ENCODE peak calls at places on chromosome 12, in seven cellular contexts. One of them, this sample, is unnamed.

GRCh38 chr12:77995436-77996167 is 164.9 kb downstream of the NAV3 start:
- DNase-seq in left lung: no peak
- DNase-seq in heart right ventricle: no peak
- DNase-seq in astrocyte of the cerebellum: peak
- DNase-seq in fibroblast of the aortic adventitia: peak
- DNase-seq in upper lobe of right lung: no peak
- DNase-seq in GM23338: no peak
- DNase-seq in this sample: peak

GRCh38 chr12:4566474-4566873 is 4.5 kb downstream of the DYRK4 start:
- DNase-seq in left lung: no peak
- DNase-seq in heart right ventricle: no peak
- DNase-seq in astrocyte of the cerebellum: no peak
- DNase-seq in fibroblast of the aortic adventitia: no peak
- DNase-seq in upper lobe of right lung: no peak
- DNase-seq in GM23338: no peak
- DNase-seq in this sample: no peak

GRCh38 chr12:12786371-12786715 is 884 bp downstream of the APOLD1 start:
- DNase-seq in left lung: no peak
- DNase-seq in heart right ventricle: no peak
- DNase-seq in astrocyte of the cerebellum: no peak
- DNase-seq in fibroblast of the aortic adventitia: peak
- DNase-seq in upper lobe of right lung: no peak
- DNase-seq in GM23338: no peak
- DNase-seq in this sample: no peak

GRCh38 chr12:108788076-108788782 is 56.9 kb upstream of the CORO1C start:
- DNase-seq in left lung: no peak
- DNase-seq in heart right ventricle: peak
- DNase-seq in astrocyte of the cerebellum: no peak
- DNase-seq in fibroblast of the aortic adventitia: peak
- DNase-seq in upper lobe of right lung: no peak
- DNase-seq in GM23338: no peak
- DNase-seq in this sample: no peak

GRCh38 chr12:34395056-34396005 is 373.0 kb downstream of the ALG10 start:
- DNase-seq in left lung: peak
- DNase-seq in heart right ventricle: peak
- DNase-seq in astrocyte of the cerebellum: no peak
- DNase-seq in fibroblast of the aortic adventitia: no peak
- DNase-seq in upper lobe of right lung: peak
- DNase-seq in GM23338: no peak
- DNase-seq in this sample: no peak

GRCh38 chr12:47811070-47811391 is 8.7 kb downstream of the HDAC7 start:
- DNase-seq in left lung: no peak
- DNase-seq in heart right ventricle: no peak
- DNase-seq in astrocyte of the cerebellum: no peak
- DNase-seq in fibroblast of the aortic adventitia: no peak
- DNase-seq in upper lobe of right lung: no peak
- DNase-seq in GM23338: peak
- DNase-seq in this sample: no peak

GRCh38 chr12:24896171-24896570 is 52.7 kb downstream of the BCAT1 start:
- DNase-seq in left lung: no peak
- DNase-seq in heart right ventricle: no peak
- DNase-seq in astrocyte of the cerebellum: no peak
- DNase-seq in fibroblast of the aortic adventitia: peak
- DNase-seq in upper lobe of right lung: no peak
- DNase-seq in GM23338: no peak
- DNase-seq in this sample: no peak

GRCh38 chr12:118050972-118051910 is 9.7 kb downstream of the WSB2 start:
- DNase-seq in left lung: no peak
- DNase-seq in heart right ventricle: no peak
- DNase-seq in astrocyte of the cerebellum: no peak
- DNase-seq in fibroblast of the aortic adventitia: no peak
- DNase-seq in upper lobe of right lung: no peak
- DNase-seq in GM23338: no peak
- DNase-seq in this sample: no peak

GRCh38 chr12:46266382-46266791 is 2.5 kb downstream of the SLC38A1 start:
- DNase-seq in left lung: no peak
- DNase-seq in heart right ventricle: no peak
- DNase-seq in astrocyte of the cerebellum: no peak
- DNase-seq in fibroblast of the aortic adventitia: peak
- DNase-seq in upper lobe of right lung: no peak
- DNase-seq in GM23338: peak
- DNase-seq in this sample: peak

GRCh38 chr12:89183985-89184435 is 168.3 kb downstream of the DUSP6 start:
- DNase-seq in left lung: peak
- DNase-seq in heart right ventricle: no peak
- DNase-seq in astrocyte of the cerebellum: no peak
- DNase-seq in fibroblast of the aortic adventitia: peak
- DNase-seq in upper lobe of right lung: peak
- DNase-seq in GM23338: no peak
- DNase-seq in this sample: peak

GRCh38 chr12:53596920-53597363 is 29.2 kb downstream of the ATF7 start:
- DNase-seq in left lung: no peak
- DNase-seq in heart right ventricle: no peak
- DNase-seq in astrocyte of the cerebellum: peak
- DNase-seq in fibroblast of the aortic adventitia: peak
- DNase-seq in upper lobe of right lung: no peak
- DNase-seq in GM23338: no peak
- DNase-seq in this sample: no peak

GRCh38 chr12:5085896-5086295 is 42.2 kb downstream of the KCNA5 start:
- DNase-seq in left lung: no peak
- DNase-seq in heart right ventricle: no peak
- DNase-seq in astrocyte of the cerebellum: peak
- DNase-seq in fibroblast of the aortic adventitia: peak
- DNase-seq in upper lobe of right lung: no peak
- DNase-seq in GM23338: no peak
- DNase-seq in this sample: no peak

GRCh38 chr12:60101715-60102114 is 505.9 kb downstream of the SLC16A7 start:
- DNase-seq in left lung: no peak
- DNase-seq in heart right ventricle: no peak
- DNase-seq in astrocyte of the cerebellum: no peak
- DNase-seq in fibroblast of the aortic adventitia: peak
- DNase-seq in upper lobe of right lung: no peak
- DNase-seq in GM23338: no peak
- DNase-seq in this sample: peak

GRCh38 chr12:119235352-119235751 is 56.6 kb downstream of the HSPB8 start:
- DNase-seq in left lung: no peak
- DNase-seq in heart right ventricle: no peak
- DNase-seq in astrocyte of the cerebellum: no peak
- DNase-seq in fibroblast of the aortic adventitia: no peak
- DNase-seq in upper lobe of right lung: no peak
- DNase-seq in GM23338: peak
- DNase-seq in this sample: no peak

GRCh38 chr12:77954156-77954555 is 123.5 kb downstream of the NAV3 start:
- DNase-seq in left lung: no peak
- DNase-seq in heart right ventricle: no peak
- DNase-seq in astrocyte of the cerebellum: no peak
- DNase-seq in fibroblast of the aortic adventitia: no peak
- DNase-seq in upper lobe of right lung: no peak
- DNase-seq in GM23338: no peak
- DNase-seq in this sample: peak

GRCh38 chr12:115295886-115296285 is 611.9 kb upstream of the TBX3 start:
- DNase-seq in left lung: no peak
- DNase-seq in heart right ventricle: no peak
- DNase-seq in astrocyte of the cerebellum: no peak
- DNase-seq in fibroblast of the aortic adventitia: no peak
- DNase-seq in upper lobe of right lung: no peak
- DNase-seq in GM23338: no peak
- DNase-seq in this sample: no peak

GRCh38 chr12:105987687-105988035 is 151.1 kb downstream of the NUAK1 start:
- DNase-seq in left lung: no peak
- DNase-seq in heart right ventricle: no peak
- DNase-seq in astrocyte of the cerebellum: no peak
- DNase-seq in fibroblast of the aortic adventitia: no peak
- DNase-seq in upper lobe of right lung: no peak
- DNase-seq in GM23338: no peak
- DNase-seq in this sample: no peak

GRCh38 chr12:122836027-122836921 is 1.0 kb downstream of the HIP1R start:
- DNase-seq in left lung: no peak
- DNase-seq in heart right ventricle: no peak
- DNase-seq in astrocyte of the cerebellum: no peak
- DNase-seq in fibroblast of the aortic adventitia: peak
- DNase-seq in upper lobe of right lung: no peak
- DNase-seq in GM23338: peak
- DNase-seq in this sample: peak

GRCh38 chr12:13359636-13360035 is 163.1 kb downstream of the EMP1 start:
- DNase-seq in left lung: no peak
- DNase-seq in heart right ventricle: no peak
- DNase-seq in astrocyte of the cerebellum: no peak
- DNase-seq in fibroblast of the aortic adventitia: no peak
- DNase-seq in upper lobe of right lung: no peak
- DNase-seq in GM23338: no peak
- DNase-seq in this sample: no peak

GRCh38 chr12:96150442-96150841 is 43.7 kb upstream of the ELK3 start:
- DNase-seq in left lung: no peak
- DNase-seq in heart right ventricle: no peak
- DNase-seq in astrocyte of the cerebellum: no peak
- DNase-seq in fibroblast of the aortic adventitia: no peak
- DNase-seq in upper lobe of right lung: no peak
- DNase-seq in GM23338: no peak
- DNase-seq in this sample: no peak

GRCh38 chr12:121939190-121939589 is 20.8 kb downstream of the CFAP251 start:
- DNase-seq in left lung: no peak
- DNase-seq in heart right ventricle: no peak
- DNase-seq in astrocyte of the cerebellum: no peak
- DNase-seq in fibroblast of the aortic adventitia: no peak
- DNase-seq in upper lobe of right lung: no peak
- DNase-seq in GM23338: no peak
- DNase-seq in this sample: peak

GRCh38 chr12:109258201-109258600 is 50.9 kb downstream of the FOXN4 start:
- DNase-seq in left lung: no peak
- DNase-seq in heart right ventricle: no peak
- DNase-seq in astrocyte of the cerebellum: no peak
- DNase-seq in fibroblast of the aortic adventitia: no peak
- DNase-seq in upper lobe of right lung: no peak
- DNase-seq in GM23338: no peak
- DNase-seq in this sample: no peak

GRCh38 chr12:63809566-63809965 is 29.9 kb downstream of the RXYLT1 start:
- DNase-seq in left lung: no peak
- DNase-seq in heart right ventricle: no peak
- DNase-seq in astrocyte of the cerebellum: no peak
- DNase-seq in fibroblast of the aortic adventitia: no peak
- DNase-seq in upper lobe of right lung: no peak
- DNase-seq in GM23338: no peak
- DNase-seq in this sample: no peak

GRCh38 chr12:94718114-94718513 is 67.8 kb upstream of the TMCC3 start:
- DNase-seq in left lung: no peak
- DNase-seq in heart right ventricle: no peak
- DNase-seq in astrocyte of the cerebellum: no peak
- DNase-seq in fibroblast of the aortic adventitia: no peak
- DNase-seq in upper lobe of right lung: no peak
- DNase-seq in GM23338: peak
- DNase-seq in this sample: peak

GRCh38 chr12:57091633-57092528 is 3.0 kb downstream of the NAB2 start:
- DNase-seq in left lung: no peak
- DNase-seq in heart right ventricle: no peak
- DNase-seq in astrocyte of the cerebellum: no peak
- DNase-seq in fibroblast of the aortic adventitia: no peak
- DNase-seq in upper lobe of right lung: no peak
- DNase-seq in GM23338: no peak
- DNase-seq in this sample: no peak

DNA sequence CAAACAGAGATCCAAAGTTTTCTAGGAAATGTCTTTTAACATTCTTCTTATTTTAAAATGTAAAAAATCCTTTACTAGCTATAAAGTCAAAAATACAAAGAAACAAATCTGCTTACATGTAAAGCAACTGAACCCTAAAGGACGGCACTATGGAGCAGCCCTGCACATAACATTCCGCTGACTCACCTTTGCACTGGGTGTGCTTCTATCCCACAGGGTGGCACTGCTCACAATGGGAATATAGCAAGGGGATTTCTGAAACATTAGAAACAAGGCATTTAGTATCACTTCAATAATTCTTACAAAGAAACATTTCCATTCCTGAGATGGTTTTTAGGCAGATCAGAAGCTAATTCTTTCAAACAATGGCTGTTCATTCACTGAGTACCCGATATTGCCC is 94.3 kb downstream of the C12orf42 start:
- DNase-seq in left lung: no peak
- DNase-seq in heart right ventricle: no peak
- DNase-seq in astrocyte of the cerebellum: no peak
- DNase-seq in fibroblast of the aortic adventitia: no peak
- DNase-seq in upper lobe of right lung: no peak
- DNase-seq in GM23338: peak
- DNase-seq in this sample: peak
- TF ChIP-seq CTCF in left lung: no peak
- TF ChIP-seq CTCF in heart right ventricle: no peak
- TF ChIP-seq CTCF in astrocyte of the cerebellum: no peak
- TF ChIP-seq CTCF in fibroblast of the aortic adventitia: no peak
- TF ChIP-seq CTCF in upper lobe of right lung: no peak
- TF ChIP-seq CTCF in GM23338: peak
- TF ChIP-seq CTCF in this sample: peak

GRCh38 chr12:1348606-1349005 is 245.8 kb downstream of the FBXL14 start:
- DNase-seq in left lung: no peak
- DNase-seq in heart right ventricle: no peak
- DNase-seq in astrocyte of the cerebellum: no peak
- DNase-seq in fibroblast of the aortic adventitia: no peak
- DNase-seq in upper lobe of right lung: no peak
- DNase-seq in GM23338: no peak
- DNase-seq in this sample: no peak
- H3K4me3 ChIP-seq in left lung: no peak
- H3K4me3 ChIP-seq in heart right ventricle: no peak
- H3K4me3 ChIP-seq in astrocyte of the cerebellum: no peak
- H3K4me3 ChIP-seq in fibroblast of the aortic adventitia: no peak
- H3K4me3 ChIP-seq in upper lobe of right lung: no peak
- H3K4me3 ChIP-seq in GM23338: no peak
- H3K4me3 ChIP-seq in this sample: no peak

GRCh38 chr12:7060353-7060954 is at the start of gene C1S:
- DNase-seq in left lung: peak
- DNase-seq in heart right ventricle: peak
- DNase-seq in astrocyte of the cerebellum: peak
- DNase-seq in fibroblast of the aortic adventitia: peak
- DNase-seq in upper lobe of right lung: peak
- DNase-seq in GM23338: peak
- DNase-seq in this sample: peak
- TF ChIP-seq CTCF in left lung: peak
- TF ChIP-seq CTCF in heart right ventricle: peak
- TF ChIP-seq CTCF in astrocyte of the cerebellum: peak
- TF ChIP-seq CTCF in fibroblast of the aortic adventitia: peak
- TF ChIP-seq CTCF in upper lobe of right lung: peak
- TF ChIP-seq CTCF in GM23338: peak
- TF ChIP-seq CTCF in this sample: peak

DNA sequence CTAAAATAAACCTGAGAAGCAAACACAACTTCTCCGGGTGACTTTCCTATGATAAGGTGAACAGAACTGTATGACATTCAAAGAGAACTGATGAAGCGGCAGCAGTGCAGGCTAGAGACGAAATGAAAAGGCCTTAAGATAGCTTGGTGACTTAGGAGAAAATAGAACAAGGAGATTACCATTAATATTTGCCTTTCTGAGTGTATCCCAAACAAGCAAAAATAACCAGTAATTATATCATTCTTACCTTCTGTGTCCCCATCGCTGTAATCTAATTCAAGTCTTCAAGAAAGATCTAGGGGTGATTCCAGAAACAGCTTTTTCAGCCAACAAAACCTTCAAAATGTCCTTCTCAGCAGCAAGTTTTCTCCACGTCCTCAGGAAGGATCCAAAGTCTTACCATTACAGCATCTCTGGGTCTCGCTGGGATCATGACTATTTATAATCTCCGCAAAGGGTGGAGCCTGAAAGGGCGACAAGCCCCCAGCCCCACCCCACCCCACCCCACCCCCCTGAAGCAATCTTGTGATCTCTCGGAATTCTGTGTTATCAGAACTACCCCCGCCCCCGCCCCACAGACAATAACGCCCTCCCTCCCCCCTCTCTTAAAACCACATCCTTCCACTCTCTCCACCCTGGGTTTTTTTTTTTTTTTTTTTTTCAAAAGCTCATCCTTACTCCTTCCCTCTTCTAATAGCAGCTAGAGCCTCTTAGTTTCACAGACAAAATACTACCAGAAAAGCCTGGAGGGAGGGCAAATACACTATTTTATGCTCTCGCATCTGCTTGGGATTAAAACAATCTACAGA is at the start of gene SLC2A3:
- DNase-seq in left lung: peak
- DNase-seq in heart right ventricle: peak
- DNase-seq in astrocyte of the cerebellum: peak
- DNase-seq in fibroblast of the aortic adventitia: peak
- DNase-seq in upper lobe of right lung: no peak
- DNase-seq in GM23338: peak
- DNase-seq in this sample: peak
- H3K4me3 ChIP-seq in left lung: peak
- H3K4me3 ChIP-seq in heart right ventricle: peak
- H3K4me3 ChIP-seq in astrocyte of the cerebellum: peak
- H3K4me3 ChIP-seq in fibroblast of the aortic adventitia: peak
- H3K4me3 ChIP-seq in upper lobe of right lung: peak
- H3K4me3 ChIP-seq in GM23338: peak
- H3K4me3 ChIP-seq in this sample: peak

This sample was measured in epithelial cell of esophagus.